ENCODE peak calls at places on chromosomes 3 and 15, in nine cellular contexts. C is hypothalamus; D is WTC11; G is activated T-helper 1 cell treated with anti-CD3 and anti-CD28 coated beads, Interleukin-12 subunit alpha, Interleukin-12 subunit beta, Interleukin-2, Interleukin-4 antibody, amounts not matched to agents 30 ng/mL and 10 ng/mL and 1 ng/mL, durations not matched to agents 14 hours and 24 hours and 36 hours; E is cardiac fibroblast; L is EH; A is GDM1; T is T-helper 2 cell; P is T follicular helper cell. Z is an unnamed sample.

GRCh38 chr15:62927196-62927595 is 115.4 kb upstream of the TPM1 start:
- DNase-seq in C (no peak), D (no peak), G (no peak), E (no peak), L (peak), A (no peak), T (no peak), P (no peak), Z (no peak)

GRCh38 chr3:55483196-55484095 is 3.7 kb downstream of the WNT5A start:
- DNase-seq in C (no peak), D (no peak), G (no peak), E (no peak), L (peak), A (no peak), T (no peak), P (no peak), Z (no peak)

GRCh38 chr15:97224191-97224641 is 736.3 kb upstream of the ARRDC4 start:
- DNase-seq in C (no peak), D (no peak), G (no peak), E (no peak), L (no peak), A (no peak), T (no peak), P (no peak), Z (no peak)

GRCh38 chr15:91965501-91966180 is 112.1 kb downstream of the SLCO3A1 start:
- DNase-seq in C (no peak), D (no peak), G (no peak), E (peak), L (peak), A (no peak), T (no peak), P (no peak), Z (no peak)

GRCh38 chr15:42491540-42492225 is 742 bp upstream of the ZNF106 start:
- DNase-seq in C (no peak), D (no peak), G (no peak), E (peak), L (peak), A (no peak), T (no peak), P (no peak), Z (no peak)

GRCh38 chr3:184811034-184811433 is 932 bp upstream of the VPS8 start:
- DNase-seq in C (no peak), D (no peak), G (no peak), E (no peak), L (no peak), A (no peak), T (no peak), P (no peak), Z (no peak)

GRCh38 chr3:102451556-102451955 is 16.7 kb downstream of the ZPLD1 start:
- DNase-seq in C (no peak), D (no peak), G (no peak), E (no peak), L (no peak), A (no peak), T (no peak), P (no peak), Z (no peak)

GRCh38 chr3:14274999-14275961 is 96.7 kb downstream of the LSM3 start:
- DNase-seq in C (no peak), D (peak), G (no peak), E (peak), L (no peak), A (no peak), T (no peak), P (no peak), Z (peak)

GRCh38 chr3:22996926-22997600 is 206.1 kb upstream of the UBE2E2 start:
- DNase-seq in C (no peak), D (no peak), G (no peak), E (peak), L (peak), A (no peak), T (no peak), P (no peak), Z (no peak)

GRCh38 chr3:180311242-180311641 is 274.5 kb upstream of the PEX5L start:
- DNase-seq in C (no peak), D (no peak), G (no peak), E (no peak), L (no peak), A (no peak), T (no peak), P (no peak), Z (no peak)

GRCh38 chr3:188176476-188176875 is 22.5 kb downstream of the LPP start:
- DNase-seq in C (no peak), D (no peak), G (no peak), E (no peak), L (no peak), A (no peak), T (no peak), P (no peak), Z (no peak)

GRCh38 chr3:8953336-8953735 is 9.9 kb downstream of the RAD18 start:
- DNase-seq in C (no peak), D (no peak), G (no peak), E (no peak), L (no peak), A (no peak), T (no peak), P (no peak), Z (no peak)

GRCh38 chr15:64006642-64007041 is 39.6 kb downstream of the DAPK2 start:
- DNase-seq in C (no peak), D (no peak), G (no peak), E (no peak), L (no peak), A (no peak), T (no peak), P (no peak), Z (no peak)

GRCh38 chr3:175590745-175591144 is 731.6 kb downstream of the NAALADL2 start:
- DNase-seq in C (no peak), D (no peak), G (no peak), E (no peak), L (no peak), A (no peak), T (no peak), P (no peak), Z (no peak)

GRCh38 chr15:32886441-32886840 is 168.6 kb downstream of the GREM1 start:
- DNase-seq in C (no peak), D (no peak), G (no peak), E (no peak), L (no peak), A (no peak), T (no peak), P (no peak), Z (no peak)

GRCh38 chr3:31404871-31405270 is 127.9 kb upstream of the STT3B start:
- DNase-seq in C (no peak), D (no peak), G (no peak), E (no peak), L (peak), A (no peak), T (no peak), P (no peak), Z (no peak)

GRCh38 chr3:132236701-132237651 is 80.2 kb upstream of the ACP3 start:
- DNase-seq in C (no peak), D (no peak), G (no peak), E (no peak), L (no peak), A (no peak), T (no peak), P (no peak), Z (no peak)